ENCODE peak calls at places on chromosome 5, in nine cellular contexts. C is astrocyte, H is fibroblast of lung, J is endothelial cell of umbilical vein, F is neural progenitor cell, X is HCT116, L is mammary epithelial cell, Z is Karpas-422, S is MM.1S. D is an unnamed sample.

GRCh38 chr5:80181618-80182211 is 74.1 kb downstream of the SERINC5 start:
- DNase-seq in C (peak; percentile 53), H (peak; percentile 54), L (peak; percentile 75), S (peak; percentile 91), J (no peak), Z (no peak), F (no peak), X (peak; percentile 88), D (peak; percentile 85)

GRCh38 chr5:94613583-94613982 is 4.8 kb downstream of the KIAA0825 start:
- DNase-seq in S (peak; percentile 39), H (peak; percentile 1), X (peak; percentile 33), F (peak; percentile 54), Z (peak; percentile 73), C (no peak), L (peak; percentile 17), J (peak; percentile 24), D (peak; percentile 16)

GRCh38 chr5:171840701-171841522 is 55.3 kb downstream of the SMIM23 start:
- DNase-seq in X (no peak), F (no peak), J (no peak), H (no peak), L (no peak), S (no peak), Z (no peak), C (no peak), D (no peak)

GRCh38 chr5:7827602-7828001 is 23.3 kb downstream of the CFAP90 start:
- DNase-seq in H (peak; percentile 6), Z (no peak), L (no peak), F (no peak), J (no peak), C (no peak), S (no peak), X (no peak), D (no peak)

GRCh38 chr5:87120518-87121314 is 147.0 kb upstream of the RASA1 start:
- DNase-seq in Z (no peak), C (peak; percentile 97), L (peak; percentile 99), F (no peak), X (peak; percentile 85), H (peak; percentile 98), J (peak; percentile 87), S (peak; percentile 74), D (peak; percentile 100)

GRCh38 chr5:116378007-116378831 is 196.4 kb downstream of the SEMA6A start:
- DNase-seq in L (no peak), X (no peak), H (no peak), S (no peak), F (no peak), C (no peak), J (peak; percentile 62), Z (no peak), D (no peak)

GRCh38 chr5:169668732-169669131 is 31.7 kb downstream of the DOCK2 start:
- DNase-seq in F (peak; percentile 14), H (peak; percentile 48), C (peak; percentile 27), X (no peak), Z (no peak), S (no peak), J (no peak), L (no peak), D (peak; percentile 33)

GRCh38 chr5:137453476-137454080 is 45.5 kb downstream of the SPOCK1 start:
- DNase-seq in Z (peak; percentile 84), L (peak; percentile 54), F (peak; percentile 88), C (peak; percentile 38), S (peak; percentile 78), X (peak; percentile 12), J (peak; percentile 46), H (peak; percentile 56), D (peak; percentile 59)

GRCh38 chr5:107216587-107216986 is 454.1 kb downstream of the EFNA5 start:
- DNase-seq in J (no peak), C (no peak), F (no peak), Z (no peak), X (no peak), H (no peak), L (no peak), S (no peak), D (no peak)

GRCh38 chr5:73836607-73837006 is 210.6 kb downstream of the ARHGEF28 start:
- DNase-seq in J (no peak), Z (no peak), H (no peak), C (no peak), X (no peak), F (no peak), L (no peak), S (no peak), D (no peak)

GRCh38 chr5:78661691-78662090 is 13.1 kb upstream of the LHFPL2 start:
- DNase-seq in F (no peak), C (no peak), S (peak; percentile 65), Z (no peak), X (no peak), H (no peak), L (no peak), J (no peak), D (no peak)

GRCh38 chr5:177498013-177498847 is 826 bp upstream of the PDLIM7 start:
- DNase-seq in C (no peak), H (no peak), X (no peak), F (peak; percentile 81), L (peak; percentile 23), Z (no peak), S (no peak), J (no peak), D (peak; percentile 29)

GRCh38 chr5:170757182-170757601 is 26.3 kb upstream of the GABRP start:
- DNase-seq in J (peak; percentile 82), C (peak; percentile 41), Z (no peak), F (no peak), X (no peak), S (no peak), H (peak; percentile 53), L (no peak), D (peak; percentile 4)

GRCh38 chr5:38104497-38105230 is 153.7 kb upstream of the EGFLAM start:
- DNase-seq in F (peak; percentile 55), X (no peak), S (no peak), H (peak; percentile 5), L (no peak), J (no peak), Z (no peak), C (no peak), D (peak; percentile 30)

GRCh38 chr5:141681695-141682641 is at the start of gene ARAP3:
- DNase-seq in J (peak; percentile 92), L (peak; percentile 86), C (peak; percentile 74), F (peak; percentile 87), X (peak; percentile 40), Z (no peak), H (peak; percentile 86), S (no peak), D (peak; percentile 85)

GRCh38 chr5:178196986-178197385 is 7.3 kb upstream of the HNRNPAB start:
- DNase-seq in X (no peak), L (no peak), S (no peak), C (no peak), Z (peak; percentile 63), J (no peak), F (no peak), H (no peak), D (no peak)

GRCh38 chr5:23389543-23390215 is 117.7 kb upstream of the PRDM9 start:
- DNase-seq in X (no peak), S (no peak), J (no peak), Z (no peak), H (no peak), F (peak; percentile 73), C (no peak), L (no peak), D (no peak)

DNA sequence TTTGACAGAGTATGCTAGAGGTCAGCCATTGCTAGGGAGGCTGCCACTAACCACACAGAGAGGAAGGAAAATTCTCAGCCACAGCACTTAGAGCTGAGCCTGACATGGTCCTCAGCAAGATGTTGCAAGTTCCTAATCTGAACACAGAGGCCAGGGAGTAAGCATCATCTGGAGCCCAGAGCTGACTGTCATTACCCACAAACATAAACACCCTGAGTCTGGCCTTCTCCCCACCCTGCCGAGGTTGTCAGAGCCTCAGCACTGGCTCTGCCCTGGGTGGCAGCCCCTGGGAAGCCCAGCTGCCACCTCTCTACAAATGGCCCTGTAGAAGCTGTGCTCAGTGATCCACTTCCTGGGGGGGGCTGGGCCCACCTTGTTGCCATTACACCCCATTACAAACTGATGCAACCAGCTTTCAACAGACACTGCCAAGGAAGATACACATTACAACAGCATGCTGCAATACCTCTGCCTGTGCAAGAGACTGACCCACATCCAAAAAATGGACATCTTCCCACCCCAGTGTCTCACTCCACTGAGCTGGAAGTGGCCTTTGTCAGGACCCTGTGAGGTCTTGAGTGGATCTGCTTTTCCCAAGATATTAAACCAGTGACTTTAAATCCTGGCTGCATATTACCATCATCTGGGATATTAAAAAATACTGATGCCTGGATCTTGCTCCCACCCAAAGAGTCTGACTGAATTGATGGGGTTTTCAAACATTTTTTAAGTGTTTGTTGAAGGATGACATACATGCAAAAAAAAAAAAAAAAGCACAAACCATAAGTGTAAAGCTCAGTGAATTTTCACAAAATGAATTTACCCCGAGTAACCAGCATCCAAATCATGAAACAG is 33.0 kb downstream of the IRF1 start:
- DNase-seq in L (no peak), H (peak; percentile 67), X (no peak), S (no peak), F (no peak), C (peak; percentile 59), Z (no peak), J (no peak), D (no peak)
- H3K4me3 ChIP-seq in L (no peak overlapping the region), H (no peak overlapping the region), X (no peak overlapping the region), S (no peak overlapping the region), F (no peak overlapping the region), C (no peak overlapping the region), Z (no peak overlapping the region), J (no peak overlapping the region), D (no peak overlapping the region)

GRCh38 chr5:57503433-57503832 is 20.8 kb upstream of the ACTBL2 start:
- DNase-seq in Z (no peak), C (peak; percentile 94), J (peak; percentile 92), F (no peak), H (peak; percentile 92), X (no peak), L (no peak), S (no peak), D (no peak)
- H4K20me1 ChIP-seq in Z (no peaks in the 10 kb centered on the region), C (no peaks in the 10 kb centered on the region), J (no peaks in the 10 kb centered on the region), F (no peaks in the 10 kb centered on the region), H (no peaks in the 10 kb centered on the region), X (no peaks in the 10 kb centered on the region), L (no peaks in the 10 kb centered on the region), S (no peaks in the 10 kb centered on the region), D (no peaks in the 10 kb centered on the region)

DNA sequence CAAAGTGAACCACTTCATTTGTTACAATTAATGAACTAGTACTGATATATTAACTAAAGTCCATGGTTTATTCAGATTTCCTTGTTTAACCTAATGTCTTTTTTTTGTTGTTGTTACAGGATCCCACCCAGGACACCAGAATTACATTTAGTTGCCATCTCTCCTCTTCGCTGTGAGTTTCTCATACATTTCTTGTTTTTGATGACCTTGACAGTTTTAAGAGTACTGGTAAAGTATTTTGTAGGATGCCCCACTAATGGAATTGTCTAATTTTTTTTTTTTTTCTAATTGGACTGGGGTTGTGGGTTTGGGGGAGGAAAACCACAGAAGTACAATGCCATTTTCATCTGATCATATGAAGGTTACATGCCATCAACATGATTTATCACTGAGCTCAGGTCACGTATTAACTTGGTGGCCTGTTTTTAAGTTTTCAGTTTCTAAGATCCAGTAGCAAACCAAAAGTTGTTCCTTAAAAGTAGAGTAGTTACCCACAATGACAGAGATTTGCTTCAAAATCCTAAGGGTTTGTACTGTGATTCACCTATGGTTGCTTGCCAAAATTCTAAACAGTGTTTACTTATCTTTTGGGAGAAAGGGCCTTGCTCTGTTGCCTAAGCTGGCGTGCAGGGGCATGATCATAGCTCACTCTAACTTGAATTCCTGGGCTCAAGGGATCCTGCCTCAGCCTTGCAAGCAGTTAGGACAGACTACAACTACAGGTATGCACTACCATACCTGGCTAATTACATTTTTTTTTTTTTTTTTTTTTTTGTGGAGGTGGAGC is 4.5 kb upstream of the OTULIN start:
- DNase-seq in H (peak; percentile 76), J (no peak), F (no peak), S (no peak), C (peak; percentile 71), Z (no peak), X (no peak), L (peak; percentile 96), D (peak; percentile 97)
- H3K9ac ChIP-seq in H (no peak overlapping the region), J (no peak overlapping the region), F (no peak overlapping the region), S (no peak overlapping the region), C (no peak overlapping the region), Z (no peak overlapping the region), X (no peak overlapping the region), L (peak overlapping the region; percentile 24), D (no peak overlapping the region)

GRCh38 chr5:14209836-14210235 is 66.7 kb downstream of the TRIO start:
- DNase-seq in H (no peak), C (no peak), F (no peak), J (no peak), Z (no peak), S (no peak), L (no peak), X (no peak), D (no peak)
- H3K4me3 ChIP-seq in H (no peak overlapping the region), C (no peak overlapping the region), F (no peak overlapping the region), J (no peak overlapping the region), Z (no peak overlapping the region), S (no peak overlapping the region), L (no peak overlapping the region), X (no peak overlapping the region), D (no peak overlapping the region)